ENCODE peak calls at places on chromosomes 1 and 21, in four cellular contexts. O is HepG2, X is GM12878, H is H1. M is an unnamed sample. For H3K4me1, the result is how much of the 10 kb centered on the place peaks cover.

GRCh38 chr1:167272375-167272957 is 51.8 kb downstream of the POU2F1 start:
- DNase-seq in O (no peak), X (no peak), H (no peak), M (no peak)

GRCh38 chr1:156124557-156125483 is 10.3 kb downstream of the LMNA start:
- DNase-seq in O (no peak), X (peak), H (no peak), M (no peak)

GRCh38 chr1:16960560-16961296 is 19.7 kb downstream of the MFAP2 start:
- DNase-seq in O (peak), X (peak), H (peak), M (peak)

GRCh38 chr21:35150562-35151226 is 101.6 kb upstream of the RUNX1 start:
- DNase-seq in O (no peak), X (no peak), H (no peak), M (no peak)

GRCh38 chr1:197868751-197869501 is 33.5 kb upstream of the C1orf53 start:
- DNase-seq in O (peak), X (no peak), H (no peak), M (peak)

GRCh38 chr1:35894183-35894582 is 11.2 kb downstream of the AGO1 start:
- DNase-seq in O (no peak), X (peak), H (no peak), M (no peak)

GRCh38 chr1:231691618-231692259 is 65.1 kb downstream of the DISC1 start:
- DNase-seq in O (peak), X (no peak), H (peak), M (peak)

GRCh38 chr1:43796111-43796581 is 88.8 kb downstream of the ST3GAL3 start:
- DNase-seq in O (no peak), X (no peak), H (no peak), M (no peak)

GRCh38 chr1:218573871-218574270 is 228.7 kb downstream of the TGFB2 start:
- DNase-seq in O (no peak), X (no peak), H (no peak), M (no peak)

GRCh38 chr1:91685994-91686393 is 185.3 kb downstream of the CDC7 start:
- DNase-seq in O (no peak), X (no peak), H (no peak), M (no peak)

GRCh38 chr1:53409233-53409632 is 50.0 kb upstream of the DMRTB1 start:
- DNase-seq in O (no peak), X (no peak), H (no peak), M (no peak)

GRCh38 chr1:203364806-203365205 is 13.9 kb upstream of the FMOD start:
- DNase-seq in O (no peak), X (no peak), H (no peak), M (no peak)

GRCh38 chr1:16243936-16244649 is 7.1 kb upstream of the CPLANE2 start:
- DNase-seq in O (peak), X (peak), H (peak), M (peak)

GRCh38 chr1:67653304-67653703 is 31.7 kb upstream of the GADD45A start:
- DNase-seq in O (no peak), X (no peak), H (no peak), M (no peak)
- H3K4me1 ChIP-seq in O (under half), X (under half), H (under half), M (under half)

DNA sequence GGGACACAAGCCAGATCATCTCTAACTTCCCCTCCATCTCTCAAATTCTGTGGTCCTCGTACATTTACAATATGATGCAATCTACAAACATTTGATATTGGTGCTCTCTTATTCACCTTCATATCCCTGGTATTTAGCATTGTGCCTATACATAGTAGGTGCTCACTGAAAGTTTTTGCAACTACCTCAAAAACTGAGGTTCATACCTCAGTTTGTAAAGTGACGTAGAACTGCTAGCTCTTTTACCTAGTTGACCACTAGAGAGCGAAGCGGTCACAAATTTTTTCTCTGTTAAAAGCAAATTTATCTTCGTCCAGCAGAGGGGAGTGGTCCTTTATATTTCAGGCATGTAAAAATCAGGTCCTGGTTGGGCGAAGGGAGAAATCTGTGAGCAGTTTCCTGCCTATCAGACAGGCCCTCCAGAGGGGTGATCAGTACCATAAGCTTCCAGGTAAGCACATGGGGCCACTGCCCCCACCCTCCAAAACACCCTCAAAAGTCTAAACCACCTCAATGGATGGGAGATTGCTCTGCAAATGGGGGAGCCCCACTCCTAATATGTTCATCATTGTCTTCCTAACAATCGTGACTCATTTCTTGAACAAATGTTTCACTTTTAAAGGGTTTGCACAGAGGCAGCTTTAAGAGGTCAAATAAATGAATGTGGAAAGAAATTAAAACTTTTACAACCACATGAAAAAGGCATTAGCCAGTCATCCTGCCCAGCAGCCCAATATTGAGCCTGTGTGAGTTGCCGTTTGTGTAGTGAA is 10.6 kb upstream of the HLCS start:
- DNase-seq in O (peak), X (peak), H (peak), M (peak)
- H3K4me3 ChIP-seq in O (no peak), X (peak), H (no peak), M (no peak)

GRCh38 chr1:46464013-46464548 is 25.6 kb upstream of the DMBX1 start:
- DNase-seq in O (no peak), X (no peak), H (no peak), M (no peak)

GRCh38 chr1:46469846-46470245 is 19.8 kb upstream of the DMBX1 start:
- DNase-seq in O (no peak), X (no peak), H (no peak), M (no peak)

GRCh38 chr1:46466477-46467182 is 23.0 kb upstream of the DMBX1 start:
- DNase-seq in O (no peak), X (no peak), H (peak), M (peak)

GRCh38 chr1:46465981-46466476 is 23.6 kb upstream of the DMBX1 start:
- DNase-seq in O (no peak), X (no peak), H (no peak), M (no peak)

DNA sequence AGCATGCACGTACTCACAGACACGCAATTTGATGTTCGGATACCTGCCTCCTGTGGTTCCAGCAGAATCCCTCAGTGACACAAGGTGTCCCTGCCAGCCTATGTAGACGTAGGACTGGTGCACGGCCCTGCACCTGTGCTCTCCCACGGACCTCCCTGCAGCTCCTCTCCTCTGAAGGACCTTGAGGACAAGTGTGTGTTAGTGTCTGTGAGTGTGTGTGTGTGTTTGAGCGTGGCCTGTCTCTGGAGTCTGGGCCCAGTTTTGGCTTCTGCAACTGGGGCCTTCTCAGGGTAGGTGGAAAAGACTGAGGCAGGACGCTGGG is 22.5 kb upstream of the DMBX1 start:
- DNase-seq in O (no peak), X (no peak), H (no peak), M (no peak)
- TF ChIP-seq SUZ12 in O (no peak), X (peak), H (no peak), M (no peak)

GRCh38 chr1:8384088-8384487 is 66.2 kb downstream of the SLC45A1 start:
- DNase-seq in O (no peak), X (no peak), H (no peak), M (no peak)
- H3K4me1 ChIP-seq in O (under half), X (under half), H (under half), M (under half)

DNA sequence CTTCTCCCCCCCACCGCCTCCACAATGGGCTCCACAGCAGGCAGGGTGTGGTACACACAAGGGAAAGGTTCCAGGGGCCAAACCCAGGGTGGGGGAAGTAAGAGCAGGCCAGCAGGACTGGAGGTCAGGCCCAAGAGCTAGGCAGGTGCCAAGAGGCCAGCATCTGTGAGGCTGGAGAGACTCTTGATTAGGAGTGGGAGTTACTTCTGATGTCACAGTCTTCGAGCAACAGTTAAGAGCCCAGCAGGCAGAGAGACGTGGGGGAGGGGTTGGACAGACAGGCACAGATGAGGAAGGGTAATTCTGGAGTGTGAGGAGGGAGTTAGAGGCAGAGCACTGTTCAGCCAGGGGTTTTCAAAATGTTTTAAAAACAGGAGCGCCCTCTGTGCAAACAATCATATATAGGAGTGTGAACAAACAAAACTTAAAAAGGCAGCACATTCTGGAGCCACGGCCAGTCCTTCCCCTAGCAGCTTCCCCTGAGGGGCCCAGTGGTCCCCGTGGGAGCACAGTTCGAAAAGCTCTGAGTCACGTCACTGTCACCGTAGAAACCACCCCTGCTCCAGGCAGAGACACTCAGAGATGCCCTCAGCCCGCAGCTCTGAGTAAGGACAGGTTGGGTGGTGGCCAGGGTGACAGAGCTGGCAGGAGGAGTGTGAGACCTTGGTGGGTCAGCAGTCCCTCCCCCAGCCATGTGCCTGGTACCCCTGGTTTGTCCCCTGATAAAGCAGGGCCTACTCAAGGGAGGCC is 55.6 kb downstream of the SLC9A1 start:
- DNase-seq in O (peak), X (no peak), H (no peak), M (peak)
- H3K4me3 ChIP-seq in O (peak), X (no peak), H (no peak), M (no peak)